ENCODE peak calls at places on chromosomes 6 and 20, in nine cellular contexts. U is kidney glomerular epithelial cell; X is M059J; L is ovary; N is stimulated activated CD4-positive, alpha-beta T cell treated with anti-CD3 and anti-CD28 coated beads, Interleukin-2, amount 100 ng/mL, for 48 hours; A is fibroblast of pulmonary artery; K is activated effector memory CD4-positive, alpha-beta T cell treated with anti-CD3 and anti-CD28 coated beads, Interleukin-2, amount 50 U/mL, for 16 hours; Y is dermis microvascular lymphatic vessel endothelial cell; T is GM04503. Q is an unnamed sample.

GRCh38 chr6:30013296-30013922 is 47.7 kb upstream of the POLR1H start:
- DNase-seq in T (no peak), L (no peak), K (peak), U (no peak), N (no peak), Y (no peak), A (peak), X (peak), Q (peak)

GRCh38 chr6:147759088-147759487 is 250.6 kb downstream of the SAMD5 start:
- DNase-seq in X (peak), K (no peak), N (no peak), A (peak), U (no peak), T (peak), L (no peak), Y (no peak), Q (no peak)

GRCh38 chr6:35731414-35731735 is 5.5 kb upstream of the ARMC12 start:
- DNase-seq in N (peak), K (peak), Y (peak), T (no peak), U (peak), A (peak), X (peak), L (peak), Q (peak)

GRCh38 chr20:44743080-44743701 is 2.5 kb upstream of the KCNK15 start:
- DNase-seq in T (no peak), U (no peak), Y (no peak), A (no peak), L (no peak), K (no peak), N (no peak), X (no peak), Q (no peak)

GRCh38 chr6:1767481-1768246 is 157.9 kb downstream of the FOXC1 start:
- DNase-seq in N (no peak), K (no peak), Y (no peak), X (peak), U (no peak), T (peak), L (no peak), A (peak), Q (no peak)

GRCh38 chr6:157312733-157313132 is 10.6 kb downstream of the TMEM242 start:
- DNase-seq in K (no peak), N (no peak), X (peak), U (no peak), L (no peak), Y (no peak), T (no peak), A (no peak), Q (no peak)

GRCh38 chr20:58891686-58892125 is 39.2 kb downstream of the GNAS start:
- DNase-seq in A (peak), K (peak), X (peak), U (no peak), L (peak), Y (no peak), T (no peak), N (peak), Q (no peak)

GRCh38 chr6:22363166-22363965 is 66.5 kb upstream of the PRL start:
- DNase-seq in X (no peak), L (no peak), A (no peak), N (no peak), K (no peak), Y (no peak), U (no peak), T (no peak), Q (no peak)

GRCh38 chr20:64226686-64227576 is 28.6 kb upstream of the PCMTD2 start:
- DNase-seq in N (no peak), A (no peak), T (no peak), U (no peak), X (no peak), L (no peak), Y (no peak), K (peak), Q (no peak)

GRCh38 chr6:12182676-12183075 is 107.5 kb upstream of the EDN1 start:
- DNase-seq in K (no peak), N (no peak), L (no peak), Y (no peak), T (no peak), A (no peak), U (peak), X (peak), Q (no peak)

GRCh38 chr6:124203812-124204167 is 400.1 kb downstream of the NKAIN2 start:
- DNase-seq in A (peak), T (no peak), K (no peak), U (no peak), Y (no peak), N (no peak), X (no peak), L (no peak), Q (no peak)

GRCh38 chr6:9851541-9852380 is 563.1 kb downstream of the TFAP2A start:
- DNase-seq in X (peak), T (no peak), N (no peak), K (no peak), Y (no peak), A (peak), U (peak), L (no peak), Q (no peak)

GRCh38 chr20:59725476-59726119 is 121.3 kb downstream of the PHACTR3 start:
- DNase-seq in N (no peak), L (no peak), U (no peak), Y (no peak), X (no peak), A (no peak), K (no peak), T (no peak), Q (no peak)